ENCODE peak calls at places on chromosome 7, in ten cellular contexts. T is GM23338, Y is SK-N-SH, F is IMR-90, X is fibroblast of lung, M is mesendoderm, U is HCT116, B is H1, P is mammary epithelial cell, K is mesenchymal stem cell. G is an unnamed sample. For H3K36me3, the result is how much of the 10 kb centered on the place peaks cover.

GRCh38 chr7:158083526-158084310 is 503.9 kb downstream of the PTPRN2 start:
- DNase-seq in K (no peak), T (no peak), Y (no peak), U (no peak), F (no peak), B (no peak), M (no peak), P (no peak), X (no peak), G (no peak)

GRCh38 chr7:159031135-159031701 is 113.4 kb downstream of the VIPR2 start:
- DNase-seq in P (no peak), M (peak), B (no peak), F (no peak), T (peak), U (no peak), Y (no peak), K (no peak), X (no peak), G (no peak)

GRCh38 chr7:40799-41750 is 151.3 kb upstream of the FAM20C start:
- DNase-seq in M (no peak), U (no peak), K (no peak), Y (no peak), T (no peak), P (no peak), B (no peak), X (no peak), F (no peak), G (no peak)

GRCh38 chr7:116572036-116572435 is 47.2 kb downstream of the CAV1 start:
- DNase-seq in U (no peak), M (no peak), X (no peak), F (no peak), B (no peak), Y (no peak), P (no peak), K (no peak), T (no peak), G (no peak)

GRCh38 chr7:6691609-6692106 is 15.1 kb downstream of the ZNF12 start:
- DNase-seq in K (peak), Y (no peak), M (peak), X (peak), T (peak), B (no peak), F (peak), P (peak), U (no peak), G (no peak)

GRCh38 chr7:4739528-4739992 is 35.9 kb upstream of the AP5Z1 start:
- DNase-seq in X (peak), M (peak), K (peak), B (no peak), T (no peak), F (peak), Y (peak), U (no peak), P (no peak), G (no peak)

GRCh38 chr7:5701085-5701914 is 80.2 kb downstream of the RNF216 start:
- DNase-seq in Y (no peak), T (no peak), P (peak), B (no peak), U (no peak), F (peak), M (no peak), K (peak), X (no peak), G (no peak)

GRCh38 chr7:46369933-46370654 is 449.0 kb upstream of the IGFBP3 start:
- DNase-seq in M (no peak), X (peak), Y (no peak), B (no peak), U (peak), T (no peak), K (no peak), F (peak), P (peak), G (no peak)

GRCh38 chr7:123844712-123845219 is at the start of gene HYAL4:
- DNase-seq in M (no peak), B (no peak), Y (no peak), F (no peak), K (no peak), T (no peak), X (no peak), U (no peak), P (peak), G (no peak)

GRCh38 chr7:105690286-105690915 is 109.1 kb upstream of the EFCAB10 start:
- DNase-seq in U (no peak), Y (no peak), T (peak), B (no peak), M (peak), X (no peak), K (peak), F (no peak), P (no peak), G (no peak)

GRCh38 chr7:110960811-110961210 is 130.1 kb upstream of the LRRN3 start:
- DNase-seq in U (no peak), X (no peak), M (no peak), K (no peak), Y (no peak), T (no peak), F (peak), P (no peak), B (no peak), G (no peak)

GRCh38 chr7:121562274-121562673 is 166.2 kb upstream of the FAM3C start:
- DNase-seq in Y (no peak), U (no peak), X (no peak), M (peak), K (no peak), P (no peak), T (peak), B (no peak), F (peak), G (no peak)

GRCh38 chr7:137343483-137343841 is at the start of gene PTN:
- DNase-seq in M (peak), X (peak), K (peak), P (peak), T (peak), U (no peak), F (peak), B (peak), Y (peak), G (no peak)

GRCh38 chr7:127798023-127798422 is 146.0 kb downstream of the SND1 start:
- DNase-seq in M (no peak), U (no peak), T (no peak), X (peak), F (no peak), Y (no peak), K (peak), B (no peak), P (no peak), G (no peak)

GRCh38 chr7:30116771-30117170 is 18.0 kb upstream of the MTURN start:
- DNase-seq in X (no peak), U (no peak), F (no peak), K (no peak), Y (no peak), P (no peak), M (peak), T (peak), B (no peak), G (no peak)
- H3K4me2 ChIP-seq in X (no peak), U (no peak), F (no peak), K (no peak), Y (no peak), P (no peak), M (no peak), T (no peak), B (no peak), G (no peak)

GRCh38 chr7:22302193-22302592 is 54.8 kb downstream of the RAPGEF5 start:
- DNase-seq in F (no peak), P (no peak), M (no peak), B (no peak), T (no peak), X (no peak), Y (no peak), K (no peak), U (no peak), G (no peak)

GRCh38 chr7:22300839-22301238 is 56.1 kb downstream of the RAPGEF5 start:
- DNase-seq in T (no peak), K (no peak), F (no peak), M (no peak), B (no peak), P (no peak), Y (no peak), X (no peak), U (no peak), G (no peak)

GRCh38 chr7:22305706-22306105 is 51.2 kb downstream of the RAPGEF5 start:
- DNase-seq in B (no peak), M (no peak), U (no peak), X (no peak), T (no peak), F (no peak), Y (no peak), P (no peak), K (no peak), G (no peak)

GRCh38 chr7:22302951-22303423 is 54.0 kb downstream of the RAPGEF5 start:
- DNase-seq in K (no peak), F (no peak), Y (no peak), P (no peak), B (no peak), T (no peak), U (no peak), X (peak), M (no peak), G (no peak)

DNA sequence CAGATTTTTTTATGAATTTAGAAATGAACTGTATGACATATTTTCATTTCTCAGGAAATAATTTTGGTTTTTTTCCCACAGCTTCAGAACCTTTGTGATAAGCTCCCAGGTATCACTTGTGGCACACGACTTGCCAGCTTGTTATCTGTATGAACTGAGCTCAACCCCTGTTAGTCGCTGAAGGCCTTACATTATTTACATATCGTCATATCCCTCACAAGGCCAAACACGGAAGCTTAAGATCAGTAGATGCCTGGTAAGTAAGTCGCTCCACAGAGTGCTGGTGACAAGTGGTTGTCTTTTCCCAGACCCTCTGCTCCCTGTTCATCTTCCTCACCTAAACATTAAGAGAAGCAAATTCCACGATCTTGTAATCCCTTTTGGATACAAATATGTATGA is 55.2 kb downstream of the RAPGEF5 start:
- DNase-seq in M (no peak), Y (no peak), X (no peak), K (no peak), T (no peak), P (no peak), F (no peak), B (no peak), U (no peak), G (no peak)
- H3K27ac ChIP-seq in M (no peak), Y (no peak), X (no peak), K (no peak), T (no peak), P (no peak), F (no peak), B (no peak), U (no peak), G (no peak)

GRCh38 chr7:99403764-99404163 is 4.6 kb downstream of the PDAP1 start:
- DNase-seq in X (no peak), B (no peak), M (no peak), T (no peak), U (no peak), K (no peak), Y (no peak), P (no peak), F (no peak), G (no peak)
- H3K36me3 ChIP-seq in X (under half), B (under half), M (under half), T (under half), U (under half), K (half or more), Y (under half), P (under half), F (under half), G (half or more)

GRCh38 chr7:43038229-43038628 is 74.2 kb upstream of the HECW1 start:
- DNase-seq in K (peak), U (no peak), T (no peak), X (peak), M (no peak), B (no peak), Y (no peak), F (peak), P (peak), G (no peak)
- H3K4me2 ChIP-seq in K (no peak), U (no peak), T (no peak), X (no peak), M (no peak), B (no peak), Y (peak), F (no peak), P (no peak), G (no peak)

GRCh38 chr7:1647961-1648631 is 22.0 kb upstream of the ELFN1 start:
- DNase-seq in B (no peak), T (no peak), X (no peak), Y (peak), K (no peak), M (no peak), P (no peak), U (no peak), F (no peak), G (no peak)
- H3K27ac ChIP-seq in B (no peak), T (no peak), X (no peak), Y (no peak), K (no peak), M (no peak), P (no peak), U (no peak), F (no peak), G (no peak)

GRCh38 chr7:107902381-107902780 is 11.4 kb downstream of the DLD start:
- DNase-seq in Y (no peak), P (no peak), B (no peak), M (peak), F (no peak), T (peak), X (no peak), U (no peak), K (peak), G (no peak)
- H3K36me3 ChIP-seq in Y (half or more), P (under half), B (under half), M (under half), F (under half), T (under half), X (under half), U (under half), K (under half), G (half or more)

GRCh38 chr7:16479587-16479986 is 14.0 kb upstream of the SOSTDC1 start:
- DNase-seq in P (no peak), M (no peak), B (no peak), K (no peak), F (peak), X (peak), Y (no peak), T (no peak), U (no peak), G (no peak)

DNA sequence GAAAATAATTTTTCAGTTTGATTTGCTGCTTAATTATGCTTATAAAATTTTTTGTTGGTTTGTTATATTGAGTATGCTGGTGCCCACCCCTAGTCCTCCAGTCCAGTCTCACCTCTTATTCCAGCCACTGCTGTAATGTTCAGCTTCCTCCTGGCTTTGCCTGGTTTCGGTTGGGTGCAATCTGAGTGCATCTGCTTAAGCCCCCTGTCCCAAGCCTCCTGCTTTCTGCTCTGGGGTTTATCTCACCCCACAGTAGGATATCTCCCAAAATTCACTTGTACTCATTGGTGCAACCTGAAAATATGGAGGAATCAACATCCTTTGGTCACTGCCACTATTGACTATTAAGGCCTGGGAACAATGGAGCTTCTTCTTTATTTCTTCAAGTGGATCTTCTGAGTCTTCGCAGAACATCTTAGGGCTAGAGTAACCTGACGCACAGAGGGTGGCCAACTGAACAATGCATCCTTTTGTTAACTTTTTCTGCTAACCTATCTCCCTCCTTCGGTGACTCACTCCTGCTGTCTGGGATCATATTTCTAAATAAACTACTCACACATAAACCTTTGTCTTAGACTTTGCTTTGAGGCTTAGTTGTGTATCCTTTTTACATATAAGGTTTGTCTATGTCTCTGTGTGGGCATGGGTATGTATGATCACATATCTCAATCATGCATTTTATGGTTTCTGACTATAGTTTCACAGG is 19.1 kb upstream of the SOSTDC1 start:
- DNase-seq in F (peak), M (peak), K (peak), P (peak), B (no peak), U (peak), X (peak), Y (no peak), T (peak), G (no peak)
- H3K4me2 ChIP-seq in F (peak), M (no peak), K (no peak), P (peak), B (no peak), U (peak), X (no peak), Y (peak), T (no peak), G (no peak)

DNA sequence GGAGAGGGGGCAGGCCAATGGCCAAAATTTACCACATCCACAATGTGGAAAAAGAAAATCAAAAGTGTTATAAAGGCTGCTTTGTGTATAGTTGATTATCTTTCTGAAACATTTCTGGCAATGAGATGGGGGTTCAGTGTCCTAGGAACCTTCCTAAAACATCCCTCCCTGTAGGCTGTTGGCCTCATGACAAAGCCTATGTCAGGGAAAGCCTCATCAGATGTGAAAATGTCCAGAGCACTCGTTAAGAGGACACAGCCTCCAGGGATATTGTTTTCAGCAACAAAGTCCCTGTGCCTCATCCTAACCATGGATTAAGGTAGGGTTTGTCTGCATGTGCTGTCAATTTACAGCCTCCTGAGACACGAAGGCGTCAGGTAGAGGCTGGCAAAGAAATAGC is 17.0 kb downstream of the SUN3 start:
- DNase-seq in M (no peak), B (no peak), U (no peak), Y (no peak), K (no peak), P (no peak), T (no peak), X (no peak), F (no peak), G (no peak)
- H3K27ac ChIP-seq in M (no peak), B (no peak), U (no peak), Y (no peak), K (no peak), P (no peak), T (no peak), X (no peak), F (no peak), G (no peak)

GRCh38 chr7:23308754-23309153 is 9.6 kb downstream of the MALSU1 start:
- DNase-seq in B (no peak), P (no peak), M (no peak), T (no peak), X (no peak), F (no peak), K (no peak), U (no peak), Y (no peak), G (no peak)
- H3K36me3 ChIP-seq in B (under half), P (under half), M (under half), T (under half), X (under half), F (under half), K (under half), U (half or more), Y (half or more), G (half or more)